ENCODE peak calls at places on chromosomes 4 and X, in four cellular contexts. One of them, this sample, is unnamed.

GRCh38 chr4:3207531-3208037 is 41.4 kb upstream of the MSANTD1 start:
- DNase-seq in substantia nigra: no peak
- DNase-seq in endothelial cell: no peak
- DNase-seq in LoVo: no peak
- DNase-seq in this sample: no peak

GRCh38 chrX:46311581-46312120 is 233.6 kb downstream of the ZNF674 start:
- DNase-seq in substantia nigra: no peak
- DNase-seq in endothelial cell: no peak
- DNase-seq in LoVo: no peak
- DNase-seq in this sample: no peak

GRCh38 chr4:56158483-56158882 is 209.7 kb downstream of the CEP135 start:
- DNase-seq in substantia nigra: no peak
- DNase-seq in endothelial cell: no peak
- DNase-seq in LoVo: no peak
- DNase-seq in this sample: no peak

GRCh38 chr4:1309261-1310010 is 19.7 kb downstream of the MAEA start:
- DNase-seq in substantia nigra: peak
- DNase-seq in endothelial cell: peak
- DNase-seq in LoVo: no peak
- DNase-seq in this sample: peak

GRCh38 chr4:152850377-152850776 is 70.6 kb downstream of the ARFIP1 start:
- DNase-seq in substantia nigra: no peak
- DNase-seq in endothelial cell: peak
- DNase-seq in LoVo: no peak
- DNase-seq in this sample: no peak

GRCh38 chr4:93433840-93434239 is 394.7 kb upstream of the ATOH1 start:
- DNase-seq in substantia nigra: no peak
- DNase-seq in endothelial cell: no peak
- DNase-seq in LoVo: no peak
- DNase-seq in this sample: no peak

GRCh38 chrX:147950352-147950751 is 30.8 kb upstream of the FMR1NB start:
- DNase-seq in substantia nigra: no peak
- DNase-seq in endothelial cell: no peak
- DNase-seq in LoVo: no peak
- DNase-seq in this sample: no peak

GRCh38 chrX:21840199-21840557 is 761 bp downstream of the MBTPS2 start:
- DNase-seq in substantia nigra: no peak
- DNase-seq in endothelial cell: no peak
- DNase-seq in LoVo: no peak
- DNase-seq in this sample: no peak

GRCh38 chrX:132058975-132059374 is 35.9 kb downstream of the STK26 start:
- DNase-seq in substantia nigra: no peak
- DNase-seq in endothelial cell: no peak
- DNase-seq in LoVo: no peak
- DNase-seq in this sample: no peak

GRCh38 chrX:111352424-111352823 is 59.6 kb downstream of the DCX start:
- DNase-seq in substantia nigra: no peak
- DNase-seq in endothelial cell: no peak
- DNase-seq in LoVo: no peak
- DNase-seq in this sample: no peak

GRCh38 chr4:17368408-17368807 is 143.5 kb downstream of the QDPR start:
- DNase-seq in substantia nigra: no peak
- DNase-seq in endothelial cell: no peak
- DNase-seq in LoVo: no peak
- DNase-seq in this sample: no peak

GRCh38 chr4:132956951-132957350 is 192.1 kb upstream of the PCDH10 start:
- DNase-seq in substantia nigra: no peak
- DNase-seq in endothelial cell: no peak
- DNase-seq in LoVo: no peak
- DNase-seq in this sample: no peak

GRCh38 chr4:183783933-183784622 is 121.0 kb upstream of the STOX2 start:
- DNase-seq in substantia nigra: no peak
- DNase-seq in endothelial cell: no peak
- DNase-seq in LoVo: no peak
- DNase-seq in this sample: no peak

GRCh38 chrX:154382483-154383069 is 3.5 kb downstream of the EMD start:
- DNase-seq in substantia nigra: no peak
- DNase-seq in endothelial cell: no peak
- DNase-seq in LoVo: no peak
- DNase-seq in this sample: no peak

GRCh38 chr4:125735107-125735506 is 420.4 kb downstream of the FAT4 start:
- DNase-seq in substantia nigra: no peak
- DNase-seq in endothelial cell: peak
- DNase-seq in LoVo: peak
- DNase-seq in this sample: peak

GRCh38 chrX:110280954-110281353 is 36.9 kb downstream of the AMMECR1 start:
- DNase-seq in substantia nigra: no peak
- DNase-seq in endothelial cell: no peak
- DNase-seq in LoVo: peak
- DNase-seq in this sample: no peak

GRCh38 chrX:18582910-18583493 is 88.9 kb downstream of the RS1 start:
- DNase-seq in substantia nigra: no peak
- DNase-seq in endothelial cell: peak
- DNase-seq in LoVo: no peak
- DNase-seq in this sample: no peak

GRCh38 chr4:76153356-76153755 is 5.2 kb upstream of the NUP54 start:
- DNase-seq in substantia nigra: no peak
- DNase-seq in endothelial cell: no peak
- DNase-seq in LoVo: no peak
- DNase-seq in this sample: no peak